ENCODE peak calls at places on chromosomes 11 and 22, in five cellular contexts. H is HepG2, T is GM12878, A is H1, P is NT2/D1. B is an unnamed sample.

GRCh38 chr11:75733346-75734107 is 15.9 kb downstream of the MOGAT2 start:
- DNase-seq in H (no peak), T (no peak), A (no peak), P (no peak), B (no peak)

GRCh38 chr11:60887531-60887930 is 18.9 kb downstream of the PRPF19 start:
- DNase-seq in H (peak), T (no peak), A (peak), P (peak), B (peak)

GRCh38 chr11:18669211-18669593 is 29.4 kb upstream of the TMEM86A start:
- DNase-seq in H (no peak), T (no peak), A (no peak), P (no peak), B (no peak)

GRCh38 chr11:6628526-6628925 is 9.3 kb upstream of the TPP1 start:
- DNase-seq in H (no peak), T (no peak), A (no peak), P (no peak), B (no peak)

GRCh38 chr11:15816996-15817395 is 539.4 kb downstream of the SOX6 start:
- DNase-seq in H (no peak), T (no peak), A (no peak), P (no peak), B (no peak)

GRCh38 chr22:49779226-49779625 is 48.4 kb downstream of the BRD1 start:
- DNase-seq in H (no peak), T (no peak), A (no peak), P (no peak), B (no peak)

GRCh38 chr11:117195208-117195607 is 4.0 kb upstream of the TAGLN start:
- DNase-seq in H (no peak), T (no peak), A (no peak), P (no peak), B (no peak)

GRCh38 chr11:3001496-3001895 is 9.4 kb upstream of the NAP1L4 start:
- DNase-seq in H (no peak), T (no peak), A (no peak), P (no peak), B (no peak)

GRCh38 chr11:102390667-102391449 is 43.8 kb downstream of the BIRC2 start:
- DNase-seq in H (peak), T (no peak), A (peak), P (peak), B (peak)

GRCh38 chr11:1870326-1870696 is 17.4 kb downstream of the LSP1 start:
- DNase-seq in H (no peak), T (no peak), A (no peak), P (no peak), B (no peak)

GRCh38 chr11:1870721-1871466 is 18.0 kb downstream of the LSP1 start:
- DNase-seq in H (no peak), T (no peak), A (no peak), P (no peak), B (no peak)

GRCh38 chr11:1873048-1873812 is 18.5 kb downstream of the PRR33 start:
- DNase-seq in H (no peak), T (no peak), A (no peak), P (no peak), B (no peak)

GRCh38 chr11:1872267-1872985 is 19.3 kb downstream of the PRR33 start:
- DNase-seq in H (no peak), T (no peak), A (no peak), P (no peak), B (no peak)

DNA sequence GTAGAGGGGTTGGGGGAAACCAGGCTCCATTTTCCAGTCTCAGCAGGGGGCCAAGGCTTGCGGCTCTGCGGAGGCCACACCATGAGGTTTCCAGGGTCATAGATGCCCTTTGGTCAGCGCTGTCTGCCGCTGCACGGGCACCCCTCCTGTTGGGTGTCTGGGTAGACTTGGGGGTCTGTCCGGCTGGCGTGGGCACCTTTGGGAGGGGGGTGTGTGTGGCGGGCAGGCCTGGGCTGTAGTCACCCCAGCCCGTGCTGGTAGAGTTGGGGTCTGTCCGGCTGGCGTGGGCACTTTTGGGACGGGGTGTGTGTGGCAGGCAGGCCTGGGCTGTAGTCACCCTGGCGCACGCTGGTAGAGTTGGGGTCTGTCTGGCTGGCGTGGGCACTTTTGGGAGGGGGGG is 18.6 kb downstream of the LSP1 start:
- DNase-seq in H (no peak), T (no peak), A (no peak), P (no peak), B (no peak)
- TF ChIP-seq SUZ12 in H (no peak), T (no peak), A (no peak), P (no peak), B (no peak)

DNA sequence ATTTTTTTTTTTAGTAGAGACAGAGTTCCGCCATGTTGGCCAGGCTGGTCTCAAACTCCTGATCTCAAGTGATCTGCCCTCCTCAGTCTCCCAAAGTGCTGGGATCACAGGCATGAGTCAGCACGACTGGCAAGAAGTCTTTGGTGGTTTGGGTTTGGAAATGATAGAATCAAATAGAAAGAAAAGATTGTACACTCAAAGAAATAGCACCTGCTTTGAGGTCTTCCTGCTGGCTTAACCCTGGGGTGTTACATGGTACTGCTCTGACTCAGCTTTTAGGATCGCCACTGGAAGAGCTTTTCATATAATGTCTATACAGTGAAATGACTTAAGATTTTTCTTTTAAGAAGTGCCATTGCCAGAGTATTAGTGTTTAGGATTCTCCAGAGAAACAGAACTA is 50.2 kb downstream of the JAM3 start:
- DNase-seq in H (no peak), T (no peak), A (no peak), P (no peak), B (no peak)
- TF ChIP-seq SUZ12 in H (no peak), T (no peak), A (no peak), P (no peak), B (no peak)

DNA sequence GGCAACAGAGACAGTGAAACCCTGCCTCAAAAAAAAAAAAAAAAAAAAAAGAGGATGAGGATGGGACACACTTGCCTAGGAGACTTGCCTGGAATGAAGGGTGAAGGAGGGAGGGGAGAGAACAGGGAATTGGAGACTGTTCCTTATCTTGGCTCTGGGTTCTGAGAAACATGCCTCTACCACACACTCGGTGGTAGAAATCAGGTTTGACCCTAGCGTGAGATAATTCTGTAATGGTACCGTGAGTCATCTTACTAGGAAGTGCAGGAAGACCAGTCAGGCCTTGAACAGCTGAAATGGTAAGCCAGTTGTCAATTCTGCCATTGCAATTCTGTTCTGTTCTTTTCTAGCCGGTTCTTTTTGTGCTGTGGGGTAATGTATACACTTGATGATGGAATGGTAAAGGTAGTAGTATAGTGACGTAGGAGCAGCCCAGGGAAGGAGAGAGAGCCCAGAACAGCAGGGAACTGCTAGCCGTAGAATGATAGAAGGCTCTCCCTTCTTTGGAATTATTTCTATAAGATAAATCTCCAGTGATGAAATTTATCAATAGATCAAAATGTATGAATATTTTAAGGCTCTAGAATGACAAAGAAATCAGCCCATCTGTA is 3.9 kb upstream of the AMBRA1 start:
- DNase-seq in H (no peak), T (no peak), A (no peak), P (no peak), B (no peak)
- TF ChIP-seq SUZ12 in H (no peak), T (no peak), A (no peak), P (no peak), B (no peak)

GRCh38 chr22:24521791-24522245 is 26.7 kb downstream of the UPB1 start:
- DNase-seq in H (peak), T (no peak), A (peak), P (peak), B (peak)
- TF ChIP-seq SUZ12 in H (no peak), T (no peak), A (no peak), P (no peak), B (no peak)

B was measured in HEK293T.